ENCODE peak calls at places on chromosome 4, in six cellular contexts. T is mammary epithelial cell, G is GM23248, F is PC-3, Y is neural progenitor cell, I is hepatocyte. M is an unnamed sample. For H3K27me3 and H3K4me1, the result is how much of the 10 kb centered on the place peaks cover.

GRCh38 chr4:183411291-183411861 is 33.1 kb upstream of the CDKN2AIP start:
- DNase-seq in G (no peak), Y (no peak), T (peak), F (peak), I (no peak), M (no peak)

GRCh38 chr4:119210760-119211159 is 1.8 kb upstream of the USP53 start:
- DNase-seq in I (no peak), Y (no peak), T (peak), G (peak), F (no peak), M (peak)

GRCh38 chr4:115424852-115425251 is 311.4 kb upstream of the NDST4 start:
- DNase-seq in G (no peak), Y (no peak), F (no peak), I (no peak), T (peak), M (no peak)

GRCh38 chr4:109914356-109914755 is 1.7 kb downstream of the EGF start:
- DNase-seq in Y (no peak), G (no peak), F (no peak), T (no peak), I (peak), M (no peak)

GRCh38 chr4:80197132-80197573 is at the start of gene PRDM8:
- DNase-seq in T (no peak), Y (peak), I (no peak), F (no peak), G (peak), M (peak)

GRCh38 chr4:160091631-160092030 is 988.8 kb downstream of the RAPGEF2 start:
- DNase-seq in I (no peak), G (no peak), T (peak), F (no peak), Y (no peak), M (no peak)

GRCh38 chr4:173138636-173139035 is 30.0 kb upstream of the GALNT7 start:
- DNase-seq in G (no peak), I (no peak), Y (no peak), T (no peak), F (no peak), M (no peak)

GRCh38 chr4:126568652-126569580 is 1063.8 kb upstream of the INTU start:
- DNase-seq in F (no peak), G (no peak), Y (no peak), T (no peak), I (no peak), M (no peak)

GRCh38 chr4:53100801-53101581 is 238.9 kb downstream of the RASL11B start:
- DNase-seq in Y (no peak), I (no peak), T (peak), F (peak), G (peak), M (peak)

GRCh38 chr4:17814140-17814539 is 3.4 kb downstream of the NCAPG start:
- DNase-seq in Y (no peak), T (no peak), F (peak), I (no peak), G (peak), M (no peak)

GRCh38 chr4:174156239-174156826 is 127.1 kb downstream of the FBXO8 start:
- DNase-seq in G (peak), T (peak), I (peak), F (peak), Y (peak), M (no peak)

GRCh38 chr4:76879731-76880364 is 18.1 kb downstream of the SOWAHB start:
- DNase-seq in F (no peak), I (no peak), T (no peak), Y (no peak), G (peak), M (no peak)
- H3K4me2 ChIP-seq in F (no peak), I (no peak), T (no peak), Y (no peak), G (peak), M (no peak)

DNA sequence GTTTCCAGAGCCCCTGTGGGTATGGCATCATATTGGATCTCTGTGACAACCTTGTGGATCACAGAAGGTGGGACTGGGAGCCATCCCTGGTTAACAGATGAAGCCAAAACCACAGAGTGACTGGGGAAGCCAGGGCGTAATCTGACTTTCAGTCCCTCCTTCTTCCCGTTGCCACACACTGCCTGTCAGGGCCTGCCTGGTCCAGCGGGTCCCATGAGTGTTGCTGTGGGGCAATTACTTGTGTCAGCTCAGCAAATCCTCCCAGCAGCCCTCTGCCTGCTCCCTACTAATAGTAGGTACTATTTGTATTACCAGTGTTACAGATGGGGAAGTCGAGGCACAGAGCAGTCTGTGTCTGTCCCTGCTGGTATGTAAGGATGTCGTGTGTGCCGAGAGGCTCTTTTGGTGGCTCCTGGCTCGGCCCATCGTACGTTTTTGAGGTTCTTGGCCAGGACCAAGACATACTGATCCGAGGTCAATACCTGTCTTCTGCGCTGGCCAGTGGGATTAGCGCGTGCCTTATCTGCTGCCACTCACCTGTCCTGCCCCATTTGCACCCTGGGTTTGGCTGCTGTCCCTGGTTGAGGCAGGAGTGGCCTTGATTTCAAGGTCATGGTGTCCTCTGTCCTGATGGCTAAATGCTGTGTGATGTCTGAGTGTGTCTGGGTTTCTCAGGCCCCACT is 5.7 kb downstream of the NSG1 start:
- DNase-seq in Y (no peak), G (no peak), T (peak), I (no peak), F (no peak), M (peak)
- H3K27me3 ChIP-seq in Y (under half), G (half or more), T (under half), I (under half), F (under half), M (under half)

GRCh38 chr4:7046971-7047370 is 3.8 kb downstream of the TADA2B start:
- DNase-seq in F (no peak), G (no peak), Y (no peak), T (no peak), I (no peak), M (peak)
- H3K4me1 ChIP-seq in F (under half), G (under half), Y (under half), T (under half), I (under half), M (under half)

GRCh38 chr4:42398448-42399355 is 1.4 kb downstream of the SHISA3 start:
- DNase-seq in G (no peak), I (peak), F (peak), T (no peak), Y (peak), M (peak)
- H3K4me2 ChIP-seq in G (no peak), I (peak), F (peak), T (no peak), Y (peak), M (no peak)

GRCh38 chr4:154983714-154984113 is 202.6 kb downstream of the RBM46 start:
- DNase-seq in I (no peak), Y (no peak), T (no peak), F (no peak), G (no peak), M (no peak)

GRCh38 chr4:154982187-154983047 is 201.3 kb downstream of the RBM46 start:
- DNase-seq in T (peak), G (peak), I (peak), F (peak), Y (peak), M (peak)

GRCh38 chr4:154985673-154986072 is 204.6 kb downstream of the RBM46 start:
- DNase-seq in I (no peak), Y (no peak), T (no peak), F (no peak), G (peak), M (no peak)

GRCh38 chr4:154984148-154984547 is 203.1 kb downstream of the RBM46 start:
- DNase-seq in Y (no peak), T (no peak), G (no peak), F (no peak), I (no peak), M (no peak)

DNA sequence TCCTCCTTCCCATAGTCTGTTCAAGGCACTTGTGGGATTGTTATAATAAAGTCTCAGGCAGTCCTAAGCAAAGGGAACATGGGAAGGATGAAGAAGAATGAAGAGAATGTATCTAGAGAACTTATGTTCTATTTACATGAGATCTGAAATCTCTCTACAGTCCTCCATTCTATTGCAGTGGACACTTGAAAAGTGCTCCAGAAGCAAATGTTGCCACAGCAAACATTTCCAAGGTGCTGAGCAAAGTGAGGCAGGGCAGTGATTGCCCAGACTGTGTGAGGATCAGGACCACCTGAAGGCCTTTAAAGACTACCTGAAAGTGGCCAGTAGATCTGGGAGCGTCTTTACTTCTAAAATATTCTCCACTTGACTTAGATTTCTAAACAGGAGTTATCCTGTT is 203.5 kb downstream of the RBM46 start:
- DNase-seq in F (no peak), Y (no peak), G (no peak), T (no peak), I (no peak), M (no peak)
- H3K27me3 ChIP-seq in F (under half), Y (under half), G (under half), T (under half), I (under half), M (under half)

DNA sequence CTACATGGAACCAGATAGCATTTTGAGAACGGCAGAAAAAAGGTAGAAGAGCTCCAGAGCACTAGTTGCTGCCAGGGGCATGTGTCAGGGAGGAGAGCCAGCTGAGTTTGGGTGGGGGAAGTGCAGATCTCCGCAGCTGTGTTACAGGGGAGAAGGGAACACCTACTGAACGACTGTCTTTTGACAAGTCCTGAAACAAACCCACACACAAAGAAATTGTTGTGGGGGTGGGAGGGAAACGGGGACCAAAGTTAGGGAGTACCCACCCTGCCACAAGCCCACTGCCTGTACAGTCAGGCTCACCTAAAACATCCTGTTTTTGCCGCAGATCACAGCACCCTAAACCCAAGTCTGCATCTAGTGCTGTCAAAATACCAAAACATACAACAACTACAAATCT is 55.5 kb downstream of the LEF1 start:
- DNase-seq in Y (no peak), G (no peak), I (no peak), F (no peak), T (no peak), M (no peak)
- H3K4me1 ChIP-seq in Y (half or more), G (under half), I (under half), F (under half), T (under half), M (under half)